ENCODE peak calls at places on chromosomes 4 and X, in four cellular contexts. K is HEK293T, H is K562, X is WTC11. P is an unnamed sample.

GRCh38 chrX:48558270-48558669 is 16.0 kb upstream of the RBM3 start:
- DNase-seq in X (no peak), K (peak), H (no peak), P (no peak)

GRCh38 chr4:16122784-16123183 is 39.0 kb upstream of the PROM1 start:
- DNase-seq in H (no peak), X (no peak), K (no peak), P (no peak)

GRCh38 chr4:26368685-26369084 is 47.9 kb downstream of the RBPJ start:
- DNase-seq in X (no peak), K (no peak), H (no peak), P (no peak)

GRCh38 chr4:72209600-72209999 is 177.8 kb downstream of the NPFFR2 start:
- DNase-seq in X (no peak), K (no peak), H (no peak), P (no peak)

GRCh38 chr4:185693548-185694215 is 118.3 kb downstream of the SORBS2 start:
- DNase-seq in H (no peak), K (no peak), X (no peak), P (no peak)

GRCh38 chr4:40210776-40211175 is 13.9 kb downstream of the RHOH start:
- DNase-seq in H (no peak), X (no peak), K (no peak), P (no peak)

GRCh38 chr4:87865960-87866598 is 33.3 kb downstream of the MEPE start:
- DNase-seq in H (no peak), K (no peak), X (peak), P (peak)

GRCh38 chrX:7515681-7516413 is 327.1 kb upstream of the VCX start:
- DNase-seq in H (no peak), K (no peak), X (no peak), P (no peak)

GRCh38 chrX:71617742-71618141 is 569 bp downstream of the CXCR3 start:
- DNase-seq in H (no peak), X (no peak), K (no peak), P (no peak)

GRCh38 chr4:168409089-168409801 is 71.0 kb downstream of the DDX60L start:
- DNase-seq in X (no peak), H (no peak), K (no peak), P (no peak)

GRCh38 chrX:77442728-77443127 is 4.5 kb upstream of the FGF16 start:
- DNase-seq in H (no peak), X (no peak), K (no peak), P (peak)

GRCh38 chr4:169345207-169345788 is 74.5 kb upstream of the SH3RF1 start:
- DNase-seq in K (no peak), H (no peak), X (no peak), P (no peak)

GRCh38 chr4:186039697-186040096 is 29.3 kb upstream of the TLR3 start:
- DNase-seq in H (no peak), X (no peak), K (no peak), P (no peak)

GRCh38 chrX:129781134-129782014 is 1.6 kb downstream of the SASH3 start:
- DNase-seq in K (no peak), X (no peak), H (no peak), P (no peak)

GRCh38 chr4:19005211-19005610 is 983.7 kb upstream of the LCORL start:
- DNase-seq in H (no peak), X (no peak), K (no peak), P (no peak)
- TF ChIP-seq ELF4 in H (no peak), X (no peak), K (no peak), P (no peak)

DNA sequence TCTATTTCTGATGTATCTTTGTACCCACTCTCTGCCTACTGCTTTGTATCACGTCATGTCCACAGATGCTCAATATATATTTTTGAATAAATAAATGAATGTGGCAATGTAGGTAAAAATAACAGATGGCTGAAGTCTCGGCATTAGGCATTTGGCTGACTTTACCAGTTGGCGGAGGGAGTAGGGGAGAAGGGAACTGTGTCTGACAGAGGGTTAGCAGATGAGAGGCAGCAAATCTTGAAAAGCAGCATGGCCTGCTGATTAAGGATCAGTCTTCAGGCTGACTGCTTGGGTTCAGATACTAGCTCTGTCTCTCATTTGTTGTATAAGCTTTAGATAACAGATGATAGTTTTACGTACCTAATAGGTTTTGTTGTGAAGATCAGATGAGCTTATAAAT is 31.9 kb upstream of the RASGEF1B start:
- DNase-seq in H (no peak), K (no peak), X (no peak), P (no peak)
- TF ChIP-seq ELF4 in H (no peak), K (no peak), X (no peak), P (no peak)

GRCh38 chr4:45317276-45317675 is 590.9 kb upstream of the GNPDA2 start:
- DNase-seq in X (no peak), H (no peak), K (no peak), P (no peak)
- TF ChIP-seq ELF4 in X (no peak), H (no peak), K (no peak), P (no peak)

GRCh38 chrX:64206556-64207162 is 1.2 kb upstream of the AMER1 start:
- DNase-seq in X (no peak), H (no peak), K (no peak), P (no peak)

GRCh38 chrX:64204252-64204651 is 1.3 kb downstream of the AMER1 start:
- DNase-seq in H (no peak), K (no peak), X (peak), P (peak)

GRCh38 chrX:64205441-64205734 is at the start of gene AMER1:
- DNase-seq in H (no peak), X (no peak), K (no peak), P (no peak)

GRCh38 chrX:64205735-64206491 is 405 bp upstream of the AMER1 start:
- DNase-seq in K (peak), H (peak), X (peak), P (peak)

DNA sequence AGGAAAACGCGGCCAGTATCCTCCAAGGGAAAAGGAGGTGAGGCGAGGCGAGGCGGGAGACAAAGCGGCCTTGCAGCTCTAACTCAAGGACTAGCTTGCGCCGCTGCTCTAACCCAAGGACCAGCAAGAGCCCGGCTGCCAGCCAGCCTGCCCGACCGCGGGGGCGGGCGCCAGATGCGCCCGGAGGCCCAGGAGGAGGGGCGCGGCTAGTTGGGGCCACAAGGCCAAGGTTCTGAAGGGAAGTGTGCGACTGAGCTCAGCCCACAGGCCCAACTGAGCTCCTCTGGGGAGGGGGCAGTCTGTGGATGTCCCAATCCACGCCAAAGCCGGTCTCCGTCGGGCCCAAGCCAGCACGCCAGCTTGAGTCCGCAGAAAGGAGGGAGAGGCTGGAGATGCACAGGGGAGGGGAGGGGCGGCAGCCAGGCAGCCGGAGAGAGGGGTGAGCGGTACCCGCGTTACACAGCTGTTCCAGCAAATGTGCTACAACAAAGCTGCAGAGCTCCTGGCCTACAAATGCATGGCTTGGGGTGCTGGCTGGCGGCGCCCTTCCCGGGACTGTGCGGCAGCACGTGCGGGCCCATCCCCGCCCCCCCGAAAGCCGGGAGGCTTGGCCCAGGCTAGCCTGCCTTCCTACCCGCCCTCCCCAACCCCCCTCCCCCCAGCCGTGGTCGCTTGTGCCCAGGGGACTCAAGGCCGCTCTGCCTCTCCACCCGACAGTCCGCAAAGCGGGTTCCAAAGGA is 637 bp downstream of the AMER1 start:
- DNase-seq in K (peak), H (peak), X (peak), P (peak)
- TF ChIP-seq ELF4 in K (no peak), H (no peak), X (no peak), P (no peak)

GRCh38 chrX:121823406-121823805 is 776.0 kb downstream of the GLUD2 start:
- DNase-seq in H (no peak), K (no peak), X (no peak), P (no peak)
- TF ChIP-seq ELF4 in H (no peak), K (no peak), X (no peak), P (no peak)

GRCh38 chrX:10797493-10797892 is 177.1 kb upstream of the MID1 start:
- DNase-seq in K (no peak), H (no peak), X (no peak), P (no peak)

GRCh38 chrX:10795721-10796120 is 175.3 kb upstream of the MID1 start:
- DNase-seq in X (no peak), H (no peak), K (peak), P (no peak)

DNA sequence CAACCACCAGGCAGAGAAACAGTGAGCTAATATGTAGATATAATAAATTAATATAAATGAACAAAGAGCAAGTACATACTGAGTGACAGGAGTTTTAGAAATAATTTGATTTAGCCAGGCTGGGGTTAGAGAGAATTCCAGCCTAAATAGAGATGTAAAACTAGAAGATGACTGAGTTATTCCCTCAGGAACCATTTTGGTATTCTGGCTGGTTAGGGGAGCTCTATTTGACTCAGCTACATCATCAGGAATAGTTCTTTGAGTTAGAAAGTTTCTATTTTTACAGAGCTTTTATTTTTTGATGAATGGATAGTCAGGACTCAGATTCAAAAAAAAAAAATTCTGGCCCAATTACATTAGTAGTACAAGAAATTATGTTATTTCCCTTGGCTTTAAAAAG is 180.4 kb upstream of the MID1 start:
- DNase-seq in H (no peak), K (no peak), X (no peak), P (no peak)
- TF ChIP-seq ELF4 in H (no peak), K (no peak), X (no peak), P (no peak)

GRCh38 chrX:46575991-46576392 is 2.4 kb downstream of the CHST7 start:
- DNase-seq in X (no peak), H (no peak), K (no peak), P (peak)
- TF ChIP-seq ELF4 in X (no peak), H (no peak), K (no peak), P (no peak)

GRCh38 chr4:17719106-17719505 is 62.3 kb downstream of the FAM184B start:
- DNase-seq in H (no peak), X (no peak), K (no peak), P (no peak)

GRCh38 chr4:17722361-17722710 is 59.1 kb downstream of the FAM184B start:
- DNase-seq in H (no peak), K (no peak), X (no peak), P (no peak)

GRCh38 chr4:17718471-17718870 is 63.0 kb downstream of the FAM184B start:
- DNase-seq in H (no peak), X (no peak), K (no peak), P (no peak)

GRCh38 chr4:17723648-17724047 is 57.8 kb downstream of the FAM184B start:
- DNase-seq in K (no peak), X (no peak), H (no peak), P (no peak)

DNA sequence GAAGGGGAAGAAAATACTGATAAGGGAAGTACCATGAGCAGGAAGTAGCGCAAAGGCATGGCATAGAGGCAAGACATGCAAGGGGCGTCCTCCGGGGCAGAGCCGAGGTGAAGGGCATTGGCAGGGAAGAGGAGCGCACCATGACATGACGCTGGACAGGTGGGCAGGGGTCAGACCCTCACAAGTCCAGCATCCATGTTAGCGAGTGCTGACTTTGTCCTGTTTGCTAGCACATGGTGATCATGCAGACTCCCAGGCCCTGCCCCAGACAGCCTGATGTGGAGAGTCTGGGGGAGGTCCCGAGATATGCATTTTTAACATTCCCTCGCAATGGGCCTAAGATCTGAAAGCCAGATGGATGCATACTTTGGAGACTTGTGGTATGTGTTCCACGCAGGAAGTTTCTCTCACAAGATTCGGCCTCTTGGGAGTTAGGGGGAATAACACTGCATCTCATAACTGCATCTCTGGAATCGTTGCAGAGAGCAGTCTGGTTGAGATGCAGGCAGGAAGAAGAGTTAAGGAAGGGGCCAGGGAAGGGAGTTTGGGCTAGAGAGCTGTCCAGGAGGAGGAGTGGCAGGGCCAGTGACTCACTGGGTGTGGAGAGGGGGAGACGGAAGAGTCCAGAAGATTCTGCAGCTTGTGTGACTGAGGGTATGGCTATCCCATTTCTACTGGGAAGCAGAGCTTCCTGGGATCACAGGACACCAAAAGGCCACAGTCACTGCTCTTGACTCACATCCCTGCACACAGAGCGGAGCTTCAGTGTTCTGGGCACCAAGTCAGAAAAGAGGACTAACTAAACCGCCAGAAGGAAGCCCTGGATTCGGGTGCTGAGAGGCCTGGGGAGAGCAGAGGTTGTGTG is 59.7 kb downstream of the FAM184B start:
- DNase-seq in H (no peak), K (no peak), X (no peak), P (no peak)
- TF ChIP-seq ELF4 in H (no peak), K (no peak), X (no peak), P (no peak)

DNA sequence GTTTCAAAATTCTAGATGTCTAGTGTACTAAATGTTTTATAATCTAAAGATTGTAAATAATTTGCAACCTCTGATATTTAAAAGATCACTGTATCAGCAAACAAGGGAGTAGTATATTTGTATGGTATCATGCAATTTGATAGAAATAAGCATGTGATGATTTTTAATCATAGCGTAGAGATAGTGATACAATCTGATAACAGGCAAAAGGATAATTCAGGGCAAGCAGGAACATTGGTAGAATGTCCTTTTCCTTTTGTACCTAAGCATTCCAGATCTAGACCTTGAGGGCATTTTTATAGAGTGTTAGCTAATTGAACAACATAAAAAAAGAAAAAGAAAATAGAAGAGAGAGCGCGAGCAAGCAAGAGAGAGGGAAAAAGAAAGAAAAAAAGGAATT is 1.4 kb downstream of the ANK2 start:
- DNase-seq in K (no peak), X (no peak), H (no peak), P (no peak)
- TF ChIP-seq ELF4 in K (no peak), X (no peak), H (no peak), P (no peak)

DNA sequence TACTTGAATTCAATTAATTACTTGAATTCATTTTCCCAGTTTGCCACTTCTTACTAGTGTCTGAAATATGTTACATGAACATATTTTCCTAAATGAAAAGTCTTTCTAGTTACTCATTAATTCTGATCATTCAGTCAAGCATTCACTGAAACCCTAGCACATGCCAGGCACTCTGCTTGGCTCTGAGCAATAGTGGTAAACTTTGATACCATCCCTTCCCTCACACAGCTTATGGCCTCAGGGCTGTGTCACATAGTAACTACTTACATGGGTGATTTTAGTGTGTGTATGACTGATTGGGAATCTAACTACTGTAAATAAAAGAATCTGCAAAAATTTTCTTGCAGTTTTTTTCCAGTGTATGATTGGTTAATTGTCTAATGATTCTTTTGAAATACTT is 32.7 kb downstream of the METAP1 start:
- DNase-seq in X (no peak), K (no peak), H (no peak), P (peak)
- TF ChIP-seq ELF4 in X (no peak), K (no peak), H (no peak), P (no peak)